ENCODE peak calls at places on chromosomes 4 and X, in six cellular contexts. One of them, this sample, is unnamed.

GRCh38 chrX:145751943-145752342 is 65.7 kb upstream of the SLITRK2 start:
- DNase-seq in AG09309: no peak
- DNase-seq in progenitor cell of endocrine pancreas: no peak
- DNase-seq in MCF 10A: peak
- DNase-seq in type B pancreatic cell: no peak
- DNase-seq in AG04449: no peak
- DNase-seq in this sample: no peak

GRCh38 chr4:18508801-18509200 is 487.2 kb upstream of the LCORL start:
- DNase-seq in AG09309: no peak
- DNase-seq in progenitor cell of endocrine pancreas: no peak
- DNase-seq in MCF 10A: no peak
- DNase-seq in type B pancreatic cell: no peak
- DNase-seq in AG04449: no peak
- DNase-seq in this sample: no peak

GRCh38 chr4:48141048-48141447 is 7.0 kb upstream of the TXK start:
- DNase-seq in AG09309: peak
- DNase-seq in progenitor cell of endocrine pancreas: no peak
- DNase-seq in MCF 10A: peak
- DNase-seq in type B pancreatic cell: no peak
- DNase-seq in AG04449: no peak
- DNase-seq in this sample: no peak

GRCh38 chr4:23877758-23878229 is 12.1 kb downstream of the PPARGC1A start:
- DNase-seq in AG09309: no peak
- DNase-seq in progenitor cell of endocrine pancreas: no peak
- DNase-seq in MCF 10A: peak
- DNase-seq in type B pancreatic cell: no peak
- DNase-seq in AG04449: no peak
- DNase-seq in this sample: no peak

GRCh38 chr4:124018383-124019317 is 622.1 kb downstream of the SPRY1 start:
- DNase-seq in AG09309: no peak
- DNase-seq in progenitor cell of endocrine pancreas: no peak
- DNase-seq in MCF 10A: no peak
- DNase-seq in type B pancreatic cell: no peak
- DNase-seq in AG04449: peak
- DNase-seq in this sample: no peak

GRCh38 chr4:8414377-8414776 is 26.1 kb downstream of the ACOX3 start:
- DNase-seq in AG09309: no peak
- DNase-seq in progenitor cell of endocrine pancreas: no peak
- DNase-seq in MCF 10A: no peak
- DNase-seq in type B pancreatic cell: no peak
- DNase-seq in AG04449: no peak
- DNase-seq in this sample: no peak

GRCh38 chr4:155548173-155548572 is 118.5 kb upstream of the GUCY1A1 start:
- DNase-seq in AG09309: no peak
- DNase-seq in progenitor cell of endocrine pancreas: no peak
- DNase-seq in MCF 10A: no peak
- DNase-seq in type B pancreatic cell: no peak
- DNase-seq in AG04449: no peak
- DNase-seq in this sample: no peak

GRCh38 chrX:25646156-25646555 is 492.0 kb upstream of the MAGEB18 start:
- DNase-seq in AG09309: no peak
- DNase-seq in progenitor cell of endocrine pancreas: no peak
- DNase-seq in MCF 10A: no peak
- DNase-seq in type B pancreatic cell: no peak
- DNase-seq in AG04449: no peak
- DNase-seq in this sample: no peak

GRCh38 chrX:47751670-47752069 is 85.0 kb upstream of the ZNF81 start:
- DNase-seq in AG09309: no peak
- DNase-seq in progenitor cell of endocrine pancreas: no peak
- DNase-seq in MCF 10A: peak
- DNase-seq in type B pancreatic cell: no peak
- DNase-seq in AG04449: no peak
- DNase-seq in this sample: no peak

GRCh38 chr4:9877123-9877522 is 95.7 kb downstream of the DRD5 start:
- DNase-seq in AG09309: no peak
- DNase-seq in progenitor cell of endocrine pancreas: no peak
- DNase-seq in MCF 10A: no peak
- DNase-seq in type B pancreatic cell: no peak
- DNase-seq in AG04449: no peak
- DNase-seq in this sample: no peak

GRCh38 chrX:67787196-67787595 is 243.4 kb downstream of the AR start:
- DNase-seq in AG09309: peak
- DNase-seq in progenitor cell of endocrine pancreas: no peak
- DNase-seq in MCF 10A: no peak
- DNase-seq in type B pancreatic cell: no peak
- DNase-seq in AG04449: no peak
- DNase-seq in this sample: no peak

GRCh38 chr4:185209031-185209851 is at the start of gene SNX25:
- DNase-seq in AG09309: no peak
- DNase-seq in progenitor cell of endocrine pancreas: peak
- DNase-seq in MCF 10A: peak
- DNase-seq in type B pancreatic cell: peak
- DNase-seq in AG04449: no peak
- DNase-seq in this sample: peak

GRCh38 chr4:67615119-67615518 is 56.6 kb downstream of the STAP1 start:
- DNase-seq in AG09309: no peak
- DNase-seq in progenitor cell of endocrine pancreas: no peak
- DNase-seq in MCF 10A: no peak
- DNase-seq in type B pancreatic cell: no peak
- DNase-seq in AG04449: no peak
- DNase-seq in this sample: no peak

GRCh38 chrX:49269768-49270248 is at the start of gene PPP1R3F:
- DNase-seq in AG09309: no peak
- DNase-seq in progenitor cell of endocrine pancreas: peak
- DNase-seq in MCF 10A: no peak
- DNase-seq in type B pancreatic cell: no peak
- DNase-seq in AG04449: no peak
- DNase-seq in this sample: peak

GRCh38 chr4:7007944-7008343 is 35.2 kb upstream of the TADA2B start:
- DNase-seq in AG09309: no peak
- DNase-seq in progenitor cell of endocrine pancreas: no peak
- DNase-seq in MCF 10A: peak
- DNase-seq in type B pancreatic cell: no peak
- DNase-seq in AG04449: no peak
- DNase-seq in this sample: no peak

GRCh38 chrX:47885501-47885900 is 48.8 kb downstream of the ZNF81 start:
- DNase-seq in AG09309: no peak
- DNase-seq in progenitor cell of endocrine pancreas: no peak
- DNase-seq in MCF 10A: no peak
- DNase-seq in type B pancreatic cell: no peak
- DNase-seq in AG04449: no peak
- DNase-seq in this sample: no peak

GRCh38 chrX:134642394-134642793 is 15.9 kb downstream of the PLAC1 start:
- DNase-seq in AG09309: no peak
- DNase-seq in progenitor cell of endocrine pancreas: no peak
- DNase-seq in MCF 10A: no peak
- DNase-seq in type B pancreatic cell: no peak
- DNase-seq in AG04449: no peak
- DNase-seq in this sample: no peak

GRCh38 chrX:25531096-25531495 is 515.3 kb upstream of the ARX start:
- DNase-seq in AG09309: no peak
- DNase-seq in progenitor cell of endocrine pancreas: no peak
- DNase-seq in MCF 10A: peak
- DNase-seq in type B pancreatic cell: no peak
- DNase-seq in AG04449: no peak
- DNase-seq in this sample: no peak

GRCh38 chrX:40945366-40945713 is 139.9 kb upstream of the USP9X start:
- DNase-seq in AG09309: peak
- DNase-seq in progenitor cell of endocrine pancreas: no peak
- DNase-seq in MCF 10A: peak
- DNase-seq in type B pancreatic cell: no peak
- DNase-seq in AG04449: no peak
- DNase-seq in this sample: no peak

DNA sequence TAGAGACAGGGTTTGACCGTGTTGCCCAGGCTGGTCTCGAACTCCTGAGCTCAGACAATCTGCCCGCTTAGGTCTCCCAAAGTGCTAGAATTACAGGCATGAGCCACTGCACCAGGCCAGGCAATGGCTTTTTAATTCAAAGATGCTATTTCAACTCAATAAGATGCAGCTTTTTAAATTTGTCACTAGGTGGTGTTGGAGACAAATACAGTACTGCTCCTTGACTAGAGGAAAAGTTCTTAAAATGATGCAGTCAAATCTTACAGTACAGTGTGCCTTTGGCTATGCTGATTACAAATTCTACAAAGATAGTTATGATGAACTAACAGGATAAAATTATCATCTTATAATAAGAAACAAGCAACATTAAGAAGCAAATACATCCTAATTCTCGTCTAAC is 441.1 kb downstream of the KCNIP4 start:
- DNase-seq in AG09309: peak
- DNase-seq in progenitor cell of endocrine pancreas: no peak
- DNase-seq in MCF 10A: peak
- DNase-seq in type B pancreatic cell: no peak
- DNase-seq in AG04449: no peak
- DNase-seq in this sample: no peak
- TF ChIP-seq CTCF in AG09309: peak
- TF ChIP-seq CTCF in progenitor cell of endocrine pancreas: peak
- TF ChIP-seq CTCF in MCF 10A: peak
- TF ChIP-seq CTCF in type B pancreatic cell: peak
- TF ChIP-seq CTCF in AG04449: no peak
- TF ChIP-seq CTCF in this sample: peak

GRCh38 chr4:98546910-98547544 is 111.4 kb downstream of the TSPAN5 start:
- DNase-seq in AG09309: peak
- DNase-seq in progenitor cell of endocrine pancreas: no peak
- DNase-seq in MCF 10A: no peak
- DNase-seq in type B pancreatic cell: no peak
- DNase-seq in AG04449: no peak
- DNase-seq in this sample: no peak
- TF ChIP-seq CTCF in AG09309: peak
- TF ChIP-seq CTCF in progenitor cell of endocrine pancreas: no peak
- TF ChIP-seq CTCF in MCF 10A: no peak
- TF ChIP-seq CTCF in type B pancreatic cell: no peak
- TF ChIP-seq CTCF in AG04449: peak
- TF ChIP-seq CTCF in this sample: no peak

GRCh38 chr4:5751918-5752802 is 41.2 kb downstream of the EVC start:
- DNase-seq in AG09309: no peak
- DNase-seq in progenitor cell of endocrine pancreas: no peak
- DNase-seq in MCF 10A: peak
- DNase-seq in type B pancreatic cell: no peak
- DNase-seq in AG04449: no peak
- DNase-seq in this sample: no peak
- TF ChIP-seq CTCF in AG09309: no peak
- TF ChIP-seq CTCF in progenitor cell of endocrine pancreas: no peak
- TF ChIP-seq CTCF in MCF 10A: no peak
- TF ChIP-seq CTCF in type B pancreatic cell: no peak
- TF ChIP-seq CTCF in AG04449: no peak
- TF ChIP-seq CTCF in this sample: no peak

GRCh38 chr4:30718021-30718888 is 1.9 kb upstream of the PCDH7 start:
- DNase-seq in AG09309: no peak
- DNase-seq in progenitor cell of endocrine pancreas: peak
- DNase-seq in MCF 10A: peak
- DNase-seq in type B pancreatic cell: no peak
- DNase-seq in AG04449: no peak
- DNase-seq in this sample: peak

GRCh38 chr4:30717208-30718020 is 2.8 kb upstream of the PCDH7 start:
- DNase-seq in AG09309: no peak
- DNase-seq in progenitor cell of endocrine pancreas: no peak
- DNase-seq in MCF 10A: peak
- DNase-seq in type B pancreatic cell: peak
- DNase-seq in AG04449: no peak
- DNase-seq in this sample: peak

GRCh38 chr4:30716671-30717207 is 3.4 kb upstream of the PCDH7 start:
- DNase-seq in AG09309: no peak
- DNase-seq in progenitor cell of endocrine pancreas: no peak
- DNase-seq in MCF 10A: peak
- DNase-seq in type B pancreatic cell: no peak
- DNase-seq in AG04449: no peak
- DNase-seq in this sample: peak

GRCh38 chr4:30714408-30715031 is 5.6 kb upstream of the PCDH7 start:
- DNase-seq in AG09309: no peak
- DNase-seq in progenitor cell of endocrine pancreas: no peak
- DNase-seq in MCF 10A: peak
- DNase-seq in type B pancreatic cell: no peak
- DNase-seq in AG04449: no peak
- DNase-seq in this sample: peak

GRCh38 chr4:30716158-30716557 is 4.0 kb upstream of the PCDH7 start:
- DNase-seq in AG09309: no peak
- DNase-seq in progenitor cell of endocrine pancreas: no peak
- DNase-seq in MCF 10A: peak
- DNase-seq in type B pancreatic cell: no peak
- DNase-seq in AG04449: no peak
- DNase-seq in this sample: no peak
- TF ChIP-seq CTCF in AG09309: peak
- TF ChIP-seq CTCF in progenitor cell of endocrine pancreas: peak
- TF ChIP-seq CTCF in MCF 10A: peak
- TF ChIP-seq CTCF in type B pancreatic cell: peak
- TF ChIP-seq CTCF in AG04449: peak
- TF ChIP-seq CTCF in this sample: peak

GRCh38 chr4:38566811-38567398 is 97.1 kb upstream of the KLF3 start:
- DNase-seq in AG09309: no peak
- DNase-seq in progenitor cell of endocrine pancreas: no peak
- DNase-seq in MCF 10A: no peak
- DNase-seq in type B pancreatic cell: no peak
- DNase-seq in AG04449: no peak
- DNase-seq in this sample: no peak
- TF ChIP-seq CTCF in AG09309: no peak
- TF ChIP-seq CTCF in progenitor cell of endocrine pancreas: no peak
- TF ChIP-seq CTCF in MCF 10A: no peak
- TF ChIP-seq CTCF in type B pancreatic cell: no peak
- TF ChIP-seq CTCF in AG04449: no peak
- TF ChIP-seq CTCF in this sample: no peak